ENCODE peak calls at places on chromosomes 2 and 18, in four cellular contexts. One of them, this sample, is unnamed.

GRCh38 chr18:43590182-43590903 is 313.1 kb upstream of the SYT4 start:
- DNase-seq in lung: no peak
- DNase-seq in neural progenitor cell: no peak
- DNase-seq in AG10803: no peak
- DNase-seq in this sample: no peak

GRCh38 chr2:67965246-67965645 is 97.6 kb downstream of the C1D start:
- DNase-seq in lung: no peak
- DNase-seq in neural progenitor cell: no peak
- DNase-seq in AG10803: peak; percentile 14
- DNase-seq in this sample: no peak

GRCh38 chr2:241680827-241681599 is 5.6 kb downstream of the DTYMK start:
- DNase-seq in lung: no peak
- DNase-seq in neural progenitor cell: no peak
- DNase-seq in AG10803: peak; percentile 98
- DNase-seq in this sample: peak; percentile 68

GRCh38 chr18:26434887-26435286 is 113.5 kb downstream of the KCTD1 start:
- DNase-seq in lung: no peak
- DNase-seq in neural progenitor cell: no peak
- DNase-seq in AG10803: peak; percentile 6
- DNase-seq in this sample: no peak

GRCh38 chr2:230712443-230713330 is at the start of gene CAB39:
- DNase-seq in lung: peak; percentile 85
- DNase-seq in neural progenitor cell: peak; percentile 97
- DNase-seq in AG10803: peak; percentile 84
- DNase-seq in this sample: peak; percentile 76

GRCh38 chr2:86372133-86372532 is 34.7 kb upstream of the REEP1 start:
- DNase-seq in lung: no peak
- DNase-seq in neural progenitor cell: no peak
- DNase-seq in AG10803: no peak
- DNase-seq in this sample: no peak

GRCh38 chr2:52072949-52073348 is 1041.0 kb upstream of the NRXN1 start:
- DNase-seq in lung: no peak
- DNase-seq in neural progenitor cell: no peak
- DNase-seq in AG10803: no peak
- DNase-seq in this sample: no peak

GRCh38 chr2:6937157-6937556 is 19.9 kb downstream of the RNF144A start:
- DNase-seq in lung: no peak
- DNase-seq in neural progenitor cell: no peak
- DNase-seq in AG10803: no peak
- DNase-seq in this sample: no peak

GRCh38 chr2:11375025-11375688 is 30.7 kb upstream of the ROCK2 start:
- DNase-seq in lung: no peak
- DNase-seq in neural progenitor cell: no peak
- DNase-seq in AG10803: no peak
- DNase-seq in this sample: no peak

GRCh38 chr2:201235865-201236811 is 24.2 kb upstream of the CASP8 start:
- DNase-seq in lung: peak; percentile 74
- DNase-seq in neural progenitor cell: peak; percentile 77
- DNase-seq in AG10803: peak; percentile 95
- DNase-seq in this sample: peak; percentile 44

GRCh38 chr2:149489452-149489851 is 98.1 kb downstream of the MMADHC start:
- DNase-seq in lung: no peak
- DNase-seq in neural progenitor cell: peak; percentile 13
- DNase-seq in AG10803: no peak
- DNase-seq in this sample: no peak

GRCh38 chr2:179963626-179964025 is 43.5 kb downstream of the CWC22 start:
- DNase-seq in lung: no peak
- DNase-seq in neural progenitor cell: no peak
- DNase-seq in AG10803: peak; percentile 48
- DNase-seq in this sample: no peak

GRCh38 chr2:8337321-8337720 is 344.5 kb upstream of the ID2 start:
- DNase-seq in lung: no peak
- DNase-seq in neural progenitor cell: no peak
- DNase-seq in AG10803: no peak
- DNase-seq in this sample: no peak

GRCh38 chr2:18704224-18704623 is 114.9 kb upstream of the NT5C1B start:
- DNase-seq in lung: no peak
- DNase-seq in neural progenitor cell: no peak
- DNase-seq in AG10803: no peak
- DNase-seq in this sample: no peak

GRCh38 chr18:57959278-57959677 is 84.7 kb upstream of the NEDD4L start:
- DNase-seq in lung: peak; percentile 39
- DNase-seq in neural progenitor cell: peak; percentile 57
- DNase-seq in AG10803: peak; percentile 35
- DNase-seq in this sample: no peak

GRCh38 chr2:238528953-238529781 is 102.4 kb downstream of the ASB1 start:
- DNase-seq in lung: peak; percentile 39
- DNase-seq in neural progenitor cell: no peak
- DNase-seq in AG10803: peak; percentile 66
- DNase-seq in this sample: no peak

GRCh38 chr2:62196278-62196901 is 475 bp downstream of the B3GNT2 start:
- DNase-seq in lung: peak; percentile 68
- DNase-seq in neural progenitor cell: no peak
- DNase-seq in AG10803: no peak
- DNase-seq in this sample: peak; percentile 61

GRCh38 chr2:38898256-38898655 is 8.6 kb downstream of the ARHGEF33 start:
- DNase-seq in lung: no peak
- DNase-seq in neural progenitor cell: no peak
- DNase-seq in AG10803: no peak
- DNase-seq in this sample: no peak

GRCh38 chr18:65768379-65768778 is 17.6 kb downstream of the CDH7 start:
- DNase-seq in lung: no peak
- DNase-seq in neural progenitor cell: no peak
- DNase-seq in AG10803: no peak
- DNase-seq in this sample: no peak

GRCh38 chr2:61993422-61994024 is 88.0 kb downstream of the COMMD1 start:
- DNase-seq in lung: no peak
- DNase-seq in neural progenitor cell: peak; percentile 55
- DNase-seq in AG10803: peak; percentile 58
- DNase-seq in this sample: peak; percentile 26

GRCh38 chr2:123153041-123153440 is 872.0 kb upstream of the CNTNAP5 start:
- DNase-seq in lung: no peak
- DNase-seq in neural progenitor cell: no peak
- DNase-seq in AG10803: no peak
- DNase-seq in this sample: no peak

GRCh38 chr2:223696719-223697118 is 94.6 kb upstream of the SCG2 start:
- DNase-seq in lung: no peak
- DNase-seq in neural progenitor cell: no peak
- DNase-seq in AG10803: no peak
- DNase-seq in this sample: no peak

GRCh38 chr2:238761802-238762373 is 86.0 kb upstream of the TWIST2 start:
- DNase-seq in lung: no peak
- DNase-seq in neural progenitor cell: peak; percentile 73
- DNase-seq in AG10803: peak; percentile 34
- DNase-seq in this sample: no peak

GRCh38 chr2:146444085-146444484 is 1400.7 kb upstream of the ACVR2A start:
- DNase-seq in lung: no peak
- DNase-seq in neural progenitor cell: no peak
- DNase-seq in AG10803: no peak
- DNase-seq in this sample: no peak

GRCh38 chr2:84844141-84844540 is 36.7 kb downstream of the TRABD2A start:
- DNase-seq in lung: no peak
- DNase-seq in neural progenitor cell: no peak
- DNase-seq in AG10803: no peak
- DNase-seq in this sample: no peak

GRCh38 chr2:8169443-8169842 is 512.4 kb upstream of the ID2 start:
- DNase-seq in lung: no peak
- DNase-seq in neural progenitor cell: no peak
- DNase-seq in AG10803: peak; percentile 92
- DNase-seq in this sample: no peak

GRCh38 chr2:135030826-135031225 is 16.4 kb downstream of the MAP3K19 start:
- DNase-seq in lung: no peak
- DNase-seq in neural progenitor cell: peak; percentile 66
- DNase-seq in AG10803: peak; percentile 40
- DNase-seq in this sample: no peak

GRCh38 chr2:43340066-43340465 is 113.7 kb upstream of the ZFP36L2 start:
- DNase-seq in lung: no peak
- DNase-seq in neural progenitor cell: no peak
- DNase-seq in AG10803: peak; percentile 88
- DNase-seq in this sample: peak; percentile 64

GRCh38 chr2:74029719-74030397 is 45.1 kb downstream of the TET3 start:
- DNase-seq in lung: no peak
- DNase-seq in neural progenitor cell: no peak
- DNase-seq in AG10803: no peak
- DNase-seq in this sample: no peak

GRCh38 chr2:70282439-70282838 is 11.1 kb downstream of the SNRPG start:
- DNase-seq in lung: no peak
- DNase-seq in neural progenitor cell: no peak
- DNase-seq in AG10803: no peak
- DNase-seq in this sample: no peak

GRCh38 chr2:120419073-120419472 is 73.1 kb downstream of the INHBB start:
- DNase-seq in lung: no peak
- DNase-seq in neural progenitor cell: no peak
- DNase-seq in AG10803: no peak
- DNase-seq in this sample: no peak

GRCh38 chr2:241865957-241866858 is 3.3 kb upstream of the RTP5 start:
- DNase-seq in lung: no peak
- DNase-seq in neural progenitor cell: peak; percentile 85
- DNase-seq in AG10803: no peak
- DNase-seq in this sample: no peak

GRCh38 chr18:50970006-50970405 is 2.2 kb downstream of the ELAC1 start:
- DNase-seq in lung: peak; percentile 67
- DNase-seq in neural progenitor cell: no peak
- DNase-seq in AG10803: no peak
- DNase-seq in this sample: no peak

GRCh38 chr18:31516432-31516831 is 18.5 kb downstream of the DSG2 start:
- DNase-seq in lung: no peak
- DNase-seq in neural progenitor cell: peak; percentile 14
- DNase-seq in AG10803: no peak
- DNase-seq in this sample: no peak

GRCh38 chr2:16226942-16227664 is 286.8 kb downstream of the MYCN start:
- DNase-seq in lung: no peak
- DNase-seq in neural progenitor cell: peak; percentile 83
- DNase-seq in AG10803: no peak
- DNase-seq in this sample: no peak

GRCh38 chr2:105595536-105595935 is 149.2 kb upstream of the NCK2 start:
- DNase-seq in lung: no peak
- DNase-seq in neural progenitor cell: no peak
- DNase-seq in AG10803: no peak
- DNase-seq in this sample: no peak

DNA sequence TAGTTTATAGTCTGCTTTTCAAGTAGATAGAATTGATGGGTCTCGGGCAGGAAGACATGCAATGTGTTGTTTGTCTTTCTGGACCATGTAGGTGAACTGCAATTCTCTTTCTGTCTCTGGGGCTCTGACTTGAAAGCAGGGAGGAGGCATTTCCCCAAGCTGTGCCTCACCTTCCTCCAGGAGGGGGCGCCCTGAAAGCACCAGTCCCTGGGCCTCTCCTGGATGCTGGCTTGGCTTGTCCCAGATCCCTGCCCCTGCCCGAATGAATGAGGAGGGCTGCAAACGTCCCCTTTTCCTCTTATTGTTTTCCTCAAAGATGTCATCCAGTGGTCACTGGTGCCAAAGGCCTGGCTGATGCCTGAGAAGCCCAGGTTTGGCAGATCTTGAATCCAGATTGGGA is 270.6 kb downstream of the CELF4 start:
- DNase-seq in lung: no peak
- DNase-seq in neural progenitor cell: peak; percentile 85
- DNase-seq in AG10803: peak; percentile 2
- DNase-seq in this sample: no peak
- TF ChIP-seq CTCF in lung: no peak
- TF ChIP-seq CTCF in neural progenitor cell: peak; percentile 84
- TF ChIP-seq CTCF in AG10803: peak; percentile 39
- TF ChIP-seq CTCF in this sample: no peak

DNA sequence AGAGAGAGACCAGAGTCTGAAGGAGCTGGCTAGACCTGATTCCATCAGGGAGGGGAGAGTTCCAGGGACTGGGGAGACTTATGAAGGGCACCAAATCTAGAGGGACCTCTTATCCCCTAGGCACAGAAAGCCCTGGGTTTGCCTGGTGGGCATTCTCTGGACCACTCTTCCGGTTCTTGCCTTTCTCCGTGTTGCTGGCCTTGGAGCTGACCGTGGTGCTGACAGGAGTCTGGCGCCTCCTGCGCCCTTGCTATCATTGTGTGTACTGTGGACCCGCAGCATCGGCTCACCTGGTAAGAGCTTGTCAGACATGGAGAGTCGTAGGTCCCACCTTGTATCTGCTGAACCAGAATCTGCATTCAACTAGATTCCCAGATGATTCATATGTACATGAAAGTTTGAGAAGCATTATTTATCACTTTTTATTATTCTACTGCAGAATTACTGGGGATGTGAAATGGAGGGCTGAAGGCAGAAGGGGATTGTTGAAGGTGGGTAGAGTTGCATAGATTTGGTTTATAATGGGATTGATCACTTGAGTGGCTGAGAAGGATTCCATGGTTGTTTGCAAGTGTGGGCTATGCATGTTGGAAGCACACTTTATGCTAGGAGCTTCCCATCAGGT is 4.3 kb upstream of the TRPM8 start:
- DNase-seq in lung: no peak
- DNase-seq in neural progenitor cell: peak; percentile 70
- DNase-seq in AG10803: no peak
- DNase-seq in this sample: no peak
- TF ChIP-seq CTCF in lung: no peak
- TF ChIP-seq CTCF in neural progenitor cell: no peak
- TF ChIP-seq CTCF in AG10803: no peak
- TF ChIP-seq CTCF in this sample: no peak

DNA sequence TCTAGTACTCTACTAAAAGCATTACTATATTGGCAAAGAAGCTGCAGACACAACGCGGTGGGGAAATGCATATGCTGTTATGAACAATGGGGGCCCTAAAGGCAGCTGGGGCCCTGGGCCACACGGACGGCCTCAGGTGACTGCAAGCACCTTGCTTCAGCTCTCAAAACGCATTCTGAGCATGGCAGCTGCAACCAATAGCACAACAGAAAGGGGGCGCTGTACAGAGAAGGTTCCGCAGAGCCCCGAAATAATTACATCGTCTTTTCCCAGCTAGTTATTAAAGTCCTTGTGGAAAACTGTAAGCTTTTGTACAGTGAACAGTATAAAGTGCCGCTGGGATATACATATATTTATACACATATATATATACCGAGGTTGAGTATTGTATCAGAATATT is 45.3 kb upstream of the PXDN start:
- DNase-seq in lung: no peak
- DNase-seq in neural progenitor cell: no peak
- DNase-seq in AG10803: no peak
- DNase-seq in this sample: no peak
- TF ChIP-seq CTCF in lung: no peak
- TF ChIP-seq CTCF in neural progenitor cell: peak; percentile 44
- TF ChIP-seq CTCF in AG10803: no peak
- TF ChIP-seq CTCF in this sample: no peak

GRCh38 chr2:181970160-181970794 is 15.4 kb upstream of the PPP1R1C start:
- DNase-seq in lung: no peak
- DNase-seq in neural progenitor cell: peak; percentile 42
- DNase-seq in AG10803: no peak
- DNase-seq in this sample: no peak
- TF ChIP-seq CTCF in lung: no peak
- TF ChIP-seq CTCF in neural progenitor cell: peak; percentile 39
- TF ChIP-seq CTCF in AG10803: no peak
- TF ChIP-seq CTCF in this sample: no peak

This sample was measured in uterus.